ENCODE peak calls at places on chromosomes 11 and 22, in eight cellular contexts. A is NB4; R is A549; U is sciatic nerve; C is fibroblast of villous mesenchyme; L is GM18507; K is CD8-positive, alpha-beta T cell; E is nephron progenitor cell. Z is an unnamed sample.

GRCh38 chr11:64841592-64842365 is 2.7 kb downstream of the CDC42BPG start:
- DNase-seq in A (no peak), R (no peak), U (no peak), C (no peak), L (no peak), K (no peak), E (peak; percentile 41), Z (no peak)

GRCh38 chr11:45266693-45267451 is 19.3 kb downstream of the SYT13 start:
- DNase-seq in A (peak; percentile 46), R (no peak), U (no peak), C (no peak), L (peak; percentile 7), K (no peak), E (peak; percentile 42), Z (no peak)

GRCh38 chr22:50699754-50700386 is 27.2 kb downstream of the SHANK3 start:
- DNase-seq in A (no peak), R (no peak), U (peak; percentile 35), C (no peak), L (no peak), K (no peak), E (no peak), Z (no peak)

GRCh38 chr11:44010789-44011251 is 37.0 kb upstream of the ACCSL start:
- DNase-seq in A (no peak), R (no peak), U (no peak), C (peak; percentile 62), L (no peak), K (no peak), E (no peak), Z (no peak)

GRCh38 chr22:38176170-38176741 is 5.4 kb downstream of the PLA2G6 start:
- DNase-seq in A (no peak), R (no peak), U (no peak), C (peak; percentile 86), L (no peak), K (peak; percentile 64), E (no peak), Z (no peak)

GRCh38 chr22:22692707-22693530 is 48.5 kb downstream of the GGTLC2 start:
- DNase-seq in A (peak; percentile 31), R (peak; percentile 56), U (no peak), C (peak; percentile 55), L (peak; percentile 29), K (peak; percentile 79), E (peak; percentile 73), Z (peak; percentile 33)

GRCh38 chr11:72932132-72932570 is 117.9 kb downstream of the ATG16L2 start:
- DNase-seq in A (no peak), R (no peak), U (no peak), C (peak; percentile 22), L (no peak), K (no peak), E (no peak), Z (no peak)

GRCh38 chr11:84419576-84419975 is 1133.4 kb upstream of the CCDC90B start:
- DNase-seq in A (no peak), R (no peak), U (no peak), C (no peak), L (no peak), K (no peak), E (no peak), Z (peak; percentile 79)

GRCh38 chr11:69008774-69009440 is 4.1 kb downstream of the MRGPRF start:
- DNase-seq in A (peak; percentile 94), R (peak; percentile 96), U (peak; percentile 84), C (peak; percentile 97), L (no peak), K (no peak), E (peak; percentile 35), Z (no peak)

GRCh38 chr22:46583571-46583970 is 36.6 kb upstream of the GRAMD4 start:
- DNase-seq in A (no peak), R (no peak), U (peak; percentile 51), C (no peak), L (no peak), K (no peak), E (no peak), Z (no peak)

GRCh38 chr22:44622147-44622427 is 79.9 kb upstream of the PRR5 start:
- DNase-seq in A (no peak), R (no peak), U (no peak), C (no peak), L (no peak), K (no peak), E (no peak), Z (peak; percentile 71)

GRCh38 chr11:23866641-23867040 is 630.2 kb upstream of the LUZP2 start:
- DNase-seq in A (no peak), R (no peak), U (no peak), C (no peak), L (no peak), K (no peak), E (no peak), Z (no peak)

GRCh38 chr22:23220485-23221350 is 40.4 kb downstream of the BCR start:
- DNase-seq in A (peak; percentile 86), R (no peak), U (no peak), C (peak; percentile 42), L (no peak), K (peak; percentile 57), E (no peak), Z (no peak)

GRCh38 chr11:46381046-46381835 is at the start of gene MDK:
- DNase-seq in A (peak; percentile 16), R (no peak), U (no peak), C (no peak), L (no peak), K (no peak), E (peak; percentile 76), Z (peak; percentile 75)

GRCh38 chr11:15688351-15688792 is 573.6 kb downstream of the INSC start:
- DNase-seq in A (no peak), R (no peak), U (peak; percentile 87), C (no peak), L (no peak), K (no peak), E (no peak), Z (no peak)

GRCh38 chr11:134374171-134374570 is 37.9 kb downstream of the B3GAT1 start:
- DNase-seq in A (no peak), R (no peak), U (no peak), C (no peak), L (no peak), K (no peak), E (no peak), Z (no peak)

GRCh38 chr22:35350539-35351503 is 30.1 kb upstream of the HMOX1 start:
- DNase-seq in A (peak; percentile 89), R (peak; percentile 85), U (peak; percentile 94), C (peak; percentile 91), L (peak; percentile 81), K (peak; percentile 89), E (peak; percentile 93), Z (peak; percentile 82)

GRCh38 chr22:46183733-46184132 is 33.4 kb downstream of the PPARA start:
- DNase-seq in A (peak; percentile 58), R (no peak), U (no peak), C (no peak), L (no peak), K (no peak), E (no peak), Z (no peak)

GRCh38 chr11:37811349-37811748 is 1213.3 kb upstream of the RAG2 start:
- DNase-seq in A (no peak), R (no peak), U (no peak), C (no peak), L (no peak), K (no peak), E (peak; percentile 19), Z (no peak)

GRCh38 chr11:92257536-92257935 is 32.9 kb downstream of the FAT3 start:
- DNase-seq in A (no peak), R (no peak), U (no peak), C (peak; percentile 6), L (no peak), K (no peak), E (no peak), Z (no peak)

GRCh38 chr11:112885744-112886706 is 75.2 kb upstream of the NCAM1 start:
- DNase-seq in A (no peak), R (no peak), U (no peak), C (no peak), L (no peak), K (no peak), E (peak; percentile 36), Z (no peak)

GRCh38 chr11:65432133-65432650 is 9.6 kb downstream of the NEAT1 start:
- DNase-seq in A (no peak), R (no peak), U (no peak), C (peak; percentile 53), L (no peak), K (no peak), E (no peak), Z (no peak)

GRCh38 chr11:66106786-66107599 is 36.9 kb downstream of the PACS1 start:
- DNase-seq in A (peak; percentile 70), R (no peak), U (no peak), C (no peak), L (no peak), K (no peak), E (no peak), Z (no peak)

GRCh38 chr11:257766-258493 is 20.3 kb upstream of the NLRP6 start:
- DNase-seq in A (peak; percentile 22), R (no peak), U (no peak), C (no peak), L (no peak), K (no peak), E (no peak), Z (no peak)

GRCh38 chr11:393219-394033 is 583 bp upstream of the PKP3 start:
- DNase-seq in A (peak; percentile 62), R (peak; percentile 97), U (no peak), C (peak; percentile 70), L (no peak), K (no peak), E (no peak), Z (no peak)

GRCh38 chr22:46761539-46762237 is 762 bp upstream of the TBC1D22A start:
- DNase-seq in A (no peak), R (no peak), U (no peak), C (no peak), L (no peak), K (no peak), E (no peak), Z (peak; percentile 23)

Z was measured in neuronal stem cell.